ENCODE peak calls at places on chromosomes 16 and 17, in seven cellular contexts. One of them, this sample, is unnamed.
A peak's percentile ranks its signal among the peaks of the same experiment; 100 is the strongest.

GRCh38 chr16:3915438-3916250 is 35.1 kb upstream of the CREBBP start:
- DNase-seq in tibial nerve: no peak
- DNase-seq in colonic mucosa: no peak
- DNase-seq in spleen: no peak
- DNase-seq in GM23248: no peak
- DNase-seq in A673: no peak
- DNase-seq in GM23338: no peak
- DNase-seq in this sample: no peak

GRCh38 chr16:81446318-81447275 is 2.0 kb downstream of the CMIP start:
- DNase-seq in tibial nerve: no peak
- DNase-seq in colonic mucosa: peak; percentile 63
- DNase-seq in spleen: no peak
- DNase-seq in GM23248: peak; percentile 78
- DNase-seq in A673: no peak
- DNase-seq in GM23338: peak; percentile 44
- DNase-seq in this sample: peak; percentile 68

GRCh38 chr17:60134396-60135159 is 15.2 kb upstream of the CA4 start:
- DNase-seq in tibial nerve: no peak
- DNase-seq in colonic mucosa: peak; percentile 24
- DNase-seq in spleen: peak; percentile 73
- DNase-seq in GM23248: peak; percentile 64
- DNase-seq in A673: no peak
- DNase-seq in GM23338: no peak
- DNase-seq in this sample: peak; percentile 39

GRCh38 chr17:43673516-43674323 is 12.0 kb upstream of the MEOX1 start:
- DNase-seq in tibial nerve: peak; percentile 72
- DNase-seq in colonic mucosa: peak; percentile 81
- DNase-seq in spleen: peak; percentile 84
- DNase-seq in GM23248: peak; percentile 75
- DNase-seq in A673: peak; percentile 45
- DNase-seq in GM23338: peak; percentile 83
- DNase-seq in this sample: peak; percentile 95

GRCh38 chr16:48136547-48137360 is 19.0 kb downstream of the ABCC12 start:
- DNase-seq in tibial nerve: no peak
- DNase-seq in colonic mucosa: no peak
- DNase-seq in spleen: no peak
- DNase-seq in GM23248: no peak
- DNase-seq in A673: no peak
- DNase-seq in GM23338: no peak
- DNase-seq in this sample: no peak

GRCh38 chr17:68292689-68293040 is 1.4 kb downstream of the ARSG start:
- DNase-seq in tibial nerve: no peak
- DNase-seq in colonic mucosa: no peak
- DNase-seq in spleen: no peak
- DNase-seq in GM23248: no peak
- DNase-seq in A673: no peak
- DNase-seq in GM23338: no peak
- DNase-seq in this sample: no peak

GRCh38 chr16:10981697-10982216 is 37.4 kb downstream of the CLEC16A start:
- DNase-seq in tibial nerve: no peak
- DNase-seq in colonic mucosa: no peak
- DNase-seq in spleen: no peak
- DNase-seq in GM23248: peak; percentile 14
- DNase-seq in A673: peak; percentile 50
- DNase-seq in GM23338: peak; percentile 73
- DNase-seq in this sample: peak; percentile 85

GRCh38 chr17:72338847-72339790 is 218.3 kb downstream of the SOX9 start:
- DNase-seq in tibial nerve: no peak
- DNase-seq in colonic mucosa: peak; percentile 24
- DNase-seq in spleen: no peak
- DNase-seq in GM23248: peak; percentile 95
- DNase-seq in A673: peak; percentile 88
- DNase-seq in GM23338: no peak
- DNase-seq in this sample: peak; percentile 89

GRCh38 chr16:69378036-69378435 is 7.8 kb downstream of the TERF2 start:
- DNase-seq in tibial nerve: no peak
- DNase-seq in colonic mucosa: no peak
- DNase-seq in spleen: no peak
- DNase-seq in GM23248: no peak
- DNase-seq in A673: no peak
- DNase-seq in GM23338: no peak
- DNase-seq in this sample: no peak

GRCh38 chr16:85651822-85652430 is 36.8 kb downstream of the GINS2 start:
- DNase-seq in tibial nerve: no peak
- DNase-seq in colonic mucosa: no peak
- DNase-seq in spleen: no peak
- DNase-seq in GM23248: no peak
- DNase-seq in A673: peak; percentile 55
- DNase-seq in GM23338: no peak
- DNase-seq in this sample: no peak

GRCh38 chr17:46944931-46945330 is 22.0 kb downstream of the GOSR2 start:
- DNase-seq in tibial nerve: no peak
- DNase-seq in colonic mucosa: no peak
- DNase-seq in spleen: no peak
- DNase-seq in GM23248: peak; percentile 32
- DNase-seq in A673: no peak
- DNase-seq in GM23338: no peak
- DNase-seq in this sample: peak; percentile 55

GRCh38 chr16:4611337-4612023 is 3.2 kb downstream of the UBALD1 start:
- DNase-seq in tibial nerve: no peak
- DNase-seq in colonic mucosa: no peak
- DNase-seq in spleen: peak; percentile 73
- DNase-seq in GM23248: peak; percentile 77
- DNase-seq in A673: no peak
- DNase-seq in GM23338: no peak
- DNase-seq in this sample: peak; percentile 56

GRCh38 chr17:49333806-49334205 is 28.2 kb downstream of the ZNF652 start:
- DNase-seq in tibial nerve: no peak
- DNase-seq in colonic mucosa: no peak
- DNase-seq in spleen: no peak
- DNase-seq in GM23248: peak; percentile 25
- DNase-seq in A673: no peak
- DNase-seq in GM23338: no peak
- DNase-seq in this sample: no peak

GRCh38 chr16:9338510-9338909 is 247.1 kb downstream of the HAPSTR1 start:
- DNase-seq in tibial nerve: no peak
- DNase-seq in colonic mucosa: no peak
- DNase-seq in spleen: no peak
- DNase-seq in GM23248: no peak
- DNase-seq in A673: no peak
- DNase-seq in GM23338: no peak
- DNase-seq in this sample: no peak

GRCh38 chr16:85614338-85615013 is 1.4 kb downstream of the GSE1 start:
- DNase-seq in tibial nerve: no peak
- DNase-seq in colonic mucosa: peak; percentile 41
- DNase-seq in spleen: peak; percentile 84
- DNase-seq in GM23248: no peak
- DNase-seq in A673: no peak
- DNase-seq in GM23338: no peak
- DNase-seq in this sample: peak; percentile 73

GRCh38 chr17:72591500-72592241 is 470.9 kb downstream of the SOX9 start:
- DNase-seq in tibial nerve: no peak
- DNase-seq in colonic mucosa: peak; percentile 32
- DNase-seq in spleen: no peak
- DNase-seq in GM23248: peak; percentile 59
- DNase-seq in A673: peak; percentile 22
- DNase-seq in GM23338: peak; percentile 58
- DNase-seq in this sample: peak; percentile 81

GRCh38 chr17:81197409-81197795 is 25.4 kb downstream of the CEP131 start:
- DNase-seq in tibial nerve: no peak
- DNase-seq in colonic mucosa: no peak
- DNase-seq in spleen: no peak
- DNase-seq in GM23248: no peak
- DNase-seq in A673: no peak
- DNase-seq in GM23338: no peak
- DNase-seq in this sample: no peak

GRCh38 chr17:909642-910323 is 69.8 kb downstream of the NXN start:
- DNase-seq in tibial nerve: no peak
- DNase-seq in colonic mucosa: no peak
- DNase-seq in spleen: no peak
- DNase-seq in GM23248: peak; percentile 94
- DNase-seq in A673: no peak
- DNase-seq in GM23338: no peak
- DNase-seq in this sample: no peak

GRCh38 chr16:49455181-49455990 is 81.8 kb downstream of the C16orf78 start:
- DNase-seq in tibial nerve: no peak
- DNase-seq in colonic mucosa: no peak
- DNase-seq in spleen: peak; percentile 56
- DNase-seq in GM23248: no peak
- DNase-seq in A673: no peak
- DNase-seq in GM23338: no peak
- DNase-seq in this sample: peak; percentile 29

GRCh38 chr17:34393401-34393800 is 30.4 kb upstream of the CCL1 start:
- DNase-seq in tibial nerve: no peak
- DNase-seq in colonic mucosa: no peak
- DNase-seq in spleen: no peak
- DNase-seq in GM23248: no peak
- DNase-seq in A673: peak; percentile 0
- DNase-seq in GM23338: no peak
- DNase-seq in this sample: peak; percentile 29

GRCh38 chr17:77598241-77598620 is 360.3 kb upstream of the TNRC6C start:
- DNase-seq in tibial nerve: no peak
- DNase-seq in colonic mucosa: no peak
- DNase-seq in spleen: no peak
- DNase-seq in GM23248: no peak
- DNase-seq in A673: no peak
- DNase-seq in GM23338: no peak
- DNase-seq in this sample: no peak

GRCh38 chr16:19001788-19002187 is 18.1 kb downstream of the TMC7 start:
- DNase-seq in tibial nerve: no peak
- DNase-seq in colonic mucosa: no peak
- DNase-seq in spleen: no peak
- DNase-seq in GM23248: peak; percentile 94
- DNase-seq in A673: peak; percentile 6
- DNase-seq in GM23338: no peak
- DNase-seq in this sample: no peak

GRCh38 chr16:4032768-4033167 is 83.5 kb downstream of the ADCY9 start:
- DNase-seq in tibial nerve: no peak
- DNase-seq in colonic mucosa: peak; percentile 84
- DNase-seq in spleen: peak; percentile 88
- DNase-seq in GM23248: peak; percentile 58
- DNase-seq in A673: no peak
- DNase-seq in GM23338: no peak
- DNase-seq in this sample: no peak

GRCh38 chr16:57893217-57893558 is 77.7 kb downstream of the CNGB1 start:
- DNase-seq in tibial nerve: no peak
- DNase-seq in colonic mucosa: no peak
- DNase-seq in spleen: no peak
- DNase-seq in GM23248: no peak
- DNase-seq in A673: no peak
- DNase-seq in GM23338: no peak
- DNase-seq in this sample: no peak

GRCh38 chr17:74466785-74467158 is 338 bp downstream of the CD300A start:
- DNase-seq in tibial nerve: no peak
- DNase-seq in colonic mucosa: no peak
- DNase-seq in spleen: no peak
- DNase-seq in GM23248: no peak
- DNase-seq in A673: no peak
- DNase-seq in GM23338: no peak
- DNase-seq in this sample: no peak

GRCh38 chr16:49699718-49700117 is 156.2 kb downstream of the ZNF423 start:
- DNase-seq in tibial nerve: no peak
- DNase-seq in colonic mucosa: no peak
- DNase-seq in spleen: no peak
- DNase-seq in GM23248: no peak
- DNase-seq in A673: no peak
- DNase-seq in GM23338: no peak
- DNase-seq in this sample: peak; percentile 53

GRCh38 chr17:63837962-63838585 is 4.4 kb downstream of the SMARCD2 start:
- DNase-seq in tibial nerve: no peak
- DNase-seq in colonic mucosa: no peak
- DNase-seq in spleen: peak; percentile 67
- DNase-seq in GM23248: no peak
- DNase-seq in A673: no peak
- DNase-seq in GM23338: no peak
- DNase-seq in this sample: no peak

GRCh38 chr16:82016268-82016667 is 5.0 kb upstream of the SDR42E1 start:
- DNase-seq in tibial nerve: no peak
- DNase-seq in colonic mucosa: peak; percentile 54
- DNase-seq in spleen: no peak
- DNase-seq in GM23248: peak; percentile 35
- DNase-seq in A673: peak; percentile 58
- DNase-seq in GM23338: peak; percentile 70
- DNase-seq in this sample: no peak

DNA sequence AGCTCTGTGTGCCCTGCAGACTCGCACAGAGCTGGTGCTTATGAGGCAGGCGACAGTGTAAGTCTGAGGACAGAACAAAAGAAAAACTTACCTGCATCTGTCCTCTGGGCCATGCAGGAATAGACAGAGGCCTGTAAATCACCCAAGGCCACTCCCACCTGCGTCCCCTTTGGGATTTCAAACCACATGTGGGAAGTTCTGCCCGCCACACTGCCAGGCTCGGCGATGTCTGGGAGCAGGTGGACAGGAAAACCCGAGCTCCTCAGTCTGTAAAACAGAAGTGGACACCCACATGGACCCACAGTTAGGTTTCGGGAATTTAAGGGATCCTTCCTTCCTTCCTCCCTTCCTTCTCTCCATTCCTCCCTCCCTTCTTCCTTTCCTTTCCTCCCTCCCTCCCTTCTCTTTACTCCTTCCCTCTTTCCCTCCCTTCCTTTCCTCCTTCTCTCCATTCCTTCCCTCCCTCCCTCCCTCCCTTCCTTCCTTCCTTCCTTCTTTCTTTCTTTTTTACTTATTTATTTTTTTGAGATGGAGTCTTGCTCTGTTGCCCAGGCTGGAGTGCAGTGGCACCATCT is 12.0 kb upstream of the TRPV1 start:
- DNase-seq in tibial nerve: no peak
- DNase-seq in colonic mucosa: no peak
- DNase-seq in spleen: no peak
- DNase-seq in GM23248: no peak
- DNase-seq in A673: no peak
- DNase-seq in GM23338: no peak
- DNase-seq in this sample: no peak
- H3K36me3 ChIP-seq in tibial nerve: no peaks in the 10 kb centered on the region
- H3K36me3 ChIP-seq in colonic mucosa: peaks cover 12% of the 10 kb centered on the region
- H3K36me3 ChIP-seq in spleen: peaks cover 56% of the 10 kb centered on the region
- H3K36me3 ChIP-seq in GM23248: peaks cover 17% of the 10 kb centered on the region
- H3K36me3 ChIP-seq in A673: peaks cover 30% of the 10 kb centered on the region
- H3K36me3 ChIP-seq in GM23338: peaks cover 28% of the 10 kb centered on the region
- H3K36me3 ChIP-seq in this sample: peaks cover 76% of the 10 kb centered on the region

GRCh38 chr17:9199474-9200196 is 178.3 kb downstream of the NTN1 start:
- DNase-seq in tibial nerve: no peak
- DNase-seq in colonic mucosa: no peak
- DNase-seq in spleen: peak; percentile 31
- DNase-seq in GM23248: peak; percentile 18
- DNase-seq in A673: no peak
- DNase-seq in GM23338: peak; percentile 41
- DNase-seq in this sample: peak; percentile 67
- H3K4me1 ChIP-seq in tibial nerve: no peaks in the 10 kb centered on the region
- H3K4me1 ChIP-seq in colonic mucosa: peaks cover 4% of the 10 kb centered on the region
- H3K4me1 ChIP-seq in spleen: no peaks in the 10 kb centered on the region
- H3K4me1 ChIP-seq in GM23248: no peaks in the 10 kb centered on the region
- H3K4me1 ChIP-seq in A673: peaks cover 10% of the 10 kb centered on the region
- H3K4me1 ChIP-seq in GM23338: no peaks in the 10 kb centered on the region
- H3K4me1 ChIP-seq in this sample: peaks cover 23% of the 10 kb centered on the region

GRCh38 chr17:40348136-40348504 is 16.4 kb downstream of the GJD3 start:
- DNase-seq in tibial nerve: no peak
- DNase-seq in colonic mucosa: peak; percentile 20
- DNase-seq in spleen: peak; percentile 73
- DNase-seq in GM23248: no peak
- DNase-seq in A673: no peak
- DNase-seq in GM23338: peak; percentile 73
- DNase-seq in this sample: peak; percentile 66
- H3K4me3 ChIP-seq in tibial nerve: peak overlapping the region; percentile 79
- H3K4me3 ChIP-seq in colonic mucosa: no peak overlapping the region
- H3K4me3 ChIP-seq in spleen: peak overlapping the region; percentile 8
- H3K4me3 ChIP-seq in GM23248: no peak overlapping the region
- H3K4me3 ChIP-seq in A673: no peak overlapping the region
- H3K4me3 ChIP-seq in GM23338: peak overlapping the region; percentile 92
- H3K4me3 ChIP-seq in this sample: no peak overlapping the region

GRCh38 chr16:27341971-27342370 is 28.2 kb downstream of the IL4R start:
- DNase-seq in tibial nerve: no peak
- DNase-seq in colonic mucosa: no peak
- DNase-seq in spleen: no peak
- DNase-seq in GM23248: no peak
- DNase-seq in A673: no peak
- DNase-seq in GM23338: no peak
- DNase-seq in this sample: no peak
- H3K36me3 ChIP-seq in tibial nerve: no peaks in the 10 kb centered on the region
- H3K36me3 ChIP-seq in colonic mucosa: peaks cover 35% of the 10 kb centered on the region
- H3K36me3 ChIP-seq in spleen: peaks cover 79% of the 10 kb centered on the region
- H3K36me3 ChIP-seq in GM23248: peaks cover 11% of the 10 kb centered on the region
- H3K36me3 ChIP-seq in A673: no peaks in the 10 kb centered on the region
- H3K36me3 ChIP-seq in GM23338: no peaks in the 10 kb centered on the region
- H3K36me3 ChIP-seq in this sample: peaks cover 13% of the 10 kb centered on the region